ENCODE peak calls at places on chromosomes 2 and 18, in four cellular contexts. One of them, this sample, is unnamed.

GRCh38 chr2:235312571-235312970 is 181.3 kb upstream of the AGAP1 start:
- DNase-seq in AML-193: no peak
- DNase-seq in thoracic aorta: no peak
- DNase-seq in LoVo: peak; percentile 15
- DNase-seq in this sample: no peak

GRCh38 chr18:79905389-79905911 is 46.0 kb downstream of the SLC66A2 start:
- DNase-seq in AML-193: no peak
- DNase-seq in thoracic aorta: no peak
- DNase-seq in LoVo: no peak
- DNase-seq in this sample: peak; percentile 29

GRCh38 chr2:36655456-36655855 is 41.1 kb upstream of the VIT start:
- DNase-seq in AML-193: no peak
- DNase-seq in LoVo: peak; percentile 30
- DNase-seq in thoracic aorta: no peak
- DNase-seq in this sample: no peak

GRCh38 chr2:19576411-19576810 is 218.0 kb upstream of the OSR1 start:
- DNase-seq in thoracic aorta: no peak
- DNase-seq in LoVo: no peak
- DNase-seq in AML-193: no peak
- DNase-seq in this sample: no peak

GRCh38 chr2:241271641-241272297 is 43.7 kb downstream of the HDLBP start:
- DNase-seq in thoracic aorta: peak; percentile 66
- DNase-seq in AML-193: peak; percentile 58
- DNase-seq in LoVo: peak; percentile 58
- DNase-seq in this sample: peak; percentile 88

GRCh38 chr18:11407900-11408299 is 201.5 kb upstream of the SLC35G4 start:
- DNase-seq in AML-193: no peak
- DNase-seq in thoracic aorta: no peak
- DNase-seq in LoVo: no peak
- DNase-seq in this sample: no peak

GRCh38 chr2:222268311-222268980 is 30.4 kb downstream of the PAX3 start:
- DNase-seq in thoracic aorta: no peak
- DNase-seq in LoVo: no peak
- DNase-seq in AML-193: no peak
- DNase-seq in this sample: no peak

GRCh38 chr2:100242891-100243670 is 79.2 kb downstream of the LONRF2 start:
- DNase-seq in AML-193: peak; percentile 31
- DNase-seq in LoVo: no peak
- DNase-seq in thoracic aorta: no peak
- DNase-seq in this sample: peak; percentile 76

This sample was measured in lung.